ENCODE peak calls at places on chromosome 1, in eight cellular contexts. V is SK-N-SH, K is choroid plexus epithelial cell, X is GM23338, Z is endodermal cell, W is HCT116, L is foreskin fibroblast, J is astrocyte of the spinal cord. R is an unnamed sample.

GRCh38 chr1:10630661-10631120 is 155.9 kb downstream of the PEX14 start:
- DNase-seq in V (peak; percentile 58), K (no peak), X (no peak), Z (no peak), W (no peak), L (no peak), J (no peak), R (no peak)

GRCh38 chr1:197272791-197273190 is 4.7 kb downstream of the CRB1 start:
- DNase-seq in V (no peak), K (no peak), X (no peak), Z (no peak), W (no peak), L (no peak), J (no peak), R (no peak)

GRCh38 chr1:30840904-30841598 is 67.5 kb downstream of the SDC3 start:
- DNase-seq in V (no peak), K (no peak), X (peak; percentile 32), Z (no peak), W (no peak), L (no peak), J (no peak), R (no peak)

GRCh38 chr1:162013289-162013688 is 10.4 kb downstream of the OLFML2B start:
- DNase-seq in V (no peak), K (no peak), X (no peak), Z (no peak), W (no peak), L (no peak), J (no peak), R (no peak)

GRCh38 chr1:111592389-111593361 is 26.9 kb upstream of the RAP1A start:
- DNase-seq in V (no peak), K (peak; percentile 69), X (peak; percentile 41), Z (peak; percentile 88), W (peak; percentile 49), L (peak; percentile 83), J (peak; percentile 83), R (peak; percentile 74)

GRCh38 chr1:111977378-111977777 is 12.1 kb downstream of the KCND3 start:
- DNase-seq in V (no peak), K (no peak), X (no peak), Z (no peak), W (no peak), L (no peak), J (no peak), R (no peak)

GRCh38 chr1:209427811-209428210 is 155.7 kb upstream of the CAMK1G start:
- DNase-seq in V (no peak), K (no peak), X (peak; percentile 69), Z (peak; percentile 68), W (no peak), L (no peak), J (no peak), R (no peak)

GRCh38 chr1:54249798-54250497 is 50.0 kb downstream of the MRPL37 start:
- DNase-seq in V (no peak), K (peak; percentile 70), X (peak; percentile 51), Z (peak; percentile 74), W (peak; percentile 79), L (peak; percentile 85), J (peak; percentile 52), R (peak; percentile 17)

DNA sequence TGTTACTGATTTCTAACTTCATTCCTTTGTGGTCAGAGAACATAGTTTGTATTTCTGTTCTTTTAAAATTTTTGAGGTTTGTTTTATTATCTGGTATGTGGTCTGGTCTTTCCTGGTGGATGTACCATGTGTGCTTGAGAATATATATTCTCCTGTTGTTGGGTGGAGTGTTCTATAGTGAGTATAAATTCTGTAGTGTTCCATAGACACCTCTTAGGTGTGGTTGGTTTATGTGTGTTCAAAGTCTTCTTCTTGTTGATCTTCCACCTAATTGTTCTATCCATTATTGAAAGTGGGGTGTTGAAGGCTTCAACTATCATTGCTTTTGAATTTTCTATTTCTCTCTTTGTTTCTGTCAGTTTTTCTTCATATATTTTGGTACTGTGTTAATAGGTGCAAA is 20.1 kb downstream of the PPP2R5A start:
- DNase-seq in V (no peak), K (no peak), X (no peak), Z (no peak), W (no peak), L (no peak), J (no peak), R (no peak)
- TF ChIP-seq CTCF in V (no peak), K (no peak), X (no peak), Z (no peak), W (no peak), L (no peak), J (no peak), R (no peak)

GRCh38 chr1:29148656-29149491 is 25.2 kb upstream of the TMEM200B start:
- DNase-seq in V (no peak), K (no peak), X (no peak), Z (no peak), W (no peak), L (no peak), J (no peak), R (no peak)

GRCh38 chr1:29142714-29143113 is 19.0 kb upstream of the TMEM200B start:
- DNase-seq in V (no peak), K (no peak), X (no peak), Z (no peak), W (no peak), L (no peak), J (no peak), R (no peak)

DNA sequence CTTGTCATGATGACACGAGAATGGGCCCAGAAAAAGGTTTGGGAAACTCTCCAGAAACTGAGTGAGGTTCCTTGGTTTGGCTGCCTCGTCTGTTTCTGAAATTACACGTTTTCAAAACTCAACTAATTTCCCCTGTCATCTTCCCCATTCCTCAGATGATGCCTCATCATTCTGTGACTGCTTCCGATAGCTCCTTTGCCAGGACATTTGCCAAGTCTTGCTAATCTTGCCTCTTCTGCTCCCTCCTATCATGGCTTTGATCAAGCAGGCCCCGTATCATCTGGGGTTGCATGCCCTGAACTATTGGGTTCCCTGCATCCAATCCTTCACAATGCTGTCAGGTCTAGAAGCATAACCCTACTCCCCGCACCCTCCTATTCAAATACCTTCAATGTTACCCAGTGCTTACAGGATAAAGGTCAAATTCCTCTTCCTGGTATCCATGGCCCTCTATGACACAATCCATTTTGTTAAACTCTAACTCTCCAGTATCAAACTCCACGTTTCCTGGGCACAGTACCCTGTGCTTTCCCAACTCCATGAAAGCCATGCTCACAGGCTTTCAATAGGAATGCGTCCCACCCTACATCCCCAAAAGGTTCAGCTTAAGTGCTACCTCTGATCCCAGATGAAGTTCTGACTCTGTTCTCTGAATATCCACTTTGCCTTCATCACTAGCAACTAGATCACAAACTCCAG is 22.2 kb upstream of the TMEM200B start:
- DNase-seq in V (no peak), K (peak; percentile 77), X (no peak), Z (no peak), W (no peak), L (peak; percentile 79), J (peak; percentile 79), R (no peak)
- H3K4me3 ChIP-seq in V (no peak overlapping the region), K (no peak overlapping the region), X (no peak overlapping the region), Z (no peak overlapping the region), W (no peak overlapping the region), L (no peak overlapping the region), J (no peak overlapping the region), R (no peak overlapping the region)

GRCh38 chr1:178551940-178552339 is 39.0 kb downstream of the TEX35 start:
- DNase-seq in V (no peak), K (no peak), X (no peak), Z (no peak), W (no peak), L (no peak), J (no peak), R (no peak)

GRCh38 chr1:178544531-178544930 is 31.6 kb downstream of the TEX35 start:
- DNase-seq in V (no peak), K (no peak), X (no peak), Z (no peak), W (no peak), L (peak; percentile 43), J (no peak), R (no peak)

GRCh38 chr1:178551307-178551706 is 38.4 kb downstream of the TEX35 start:
- DNase-seq in V (no peak), K (no peak), X (no peak), Z (no peak), W (no peak), L (no peak), J (no peak), R (no peak)

GRCh38 chr1:178552856-178553255 is 39.9 kb downstream of the TEX35 start:
- DNase-seq in V (no peak), K (no peak), X (no peak), Z (no peak), W (no peak), L (no peak), J (no peak), R (no peak)

DNA sequence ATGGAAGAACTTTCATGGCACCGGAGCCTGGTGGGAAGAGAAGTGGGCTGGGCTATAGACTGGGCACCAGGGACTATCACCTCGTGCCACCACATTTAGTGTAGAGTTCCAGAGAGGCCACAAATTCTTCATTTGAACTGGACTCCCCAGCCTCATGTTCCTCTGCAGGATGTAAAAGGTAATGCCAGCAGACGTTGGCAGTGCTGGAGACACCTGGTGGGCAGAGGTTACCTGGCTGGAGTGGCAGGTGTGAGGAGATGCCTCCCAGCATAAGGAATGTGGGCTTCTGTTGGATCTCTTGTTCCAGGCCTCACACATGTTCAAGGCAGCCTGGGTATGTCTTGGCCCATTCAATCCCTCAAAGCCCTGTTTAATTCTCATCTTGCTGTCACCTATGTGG is 35.2 kb downstream of the TEX35 start:
- DNase-seq in V (no peak), K (no peak), X (peak; percentile 25), Z (no peak), W (no peak), L (no peak), J (no peak), R (no peak)
- TF ChIP-seq CTCF in V (no peak), K (no peak), X (peak; percentile 12), Z (peak; percentile 54), W (peak; percentile 52), L (no peak), J (no peak), R (no peak)

GRCh38 chr1:8533907-8534306 is 216.0 kb downstream of the SLC45A1 start:
- DNase-seq in V (no peak), K (no peak), X (no peak), Z (no peak), W (no peak), L (no peak), J (no peak), R (no peak)

GRCh38 chr1:8536521-8536920 is 218.6 kb downstream of the SLC45A1 start:
- DNase-seq in V (no peak), K (peak; percentile 61), X (no peak), Z (no peak), W (no peak), L (no peak), J (no peak), R (no peak)

GRCh38 chr1:8529901-8530300 is 212.0 kb downstream of the SLC45A1 start:
- DNase-seq in V (no peak), K (no peak), X (no peak), Z (no peak), W (no peak), L (no peak), J (no peak), R (no peak)

GRCh38 chr1:8538502-8538901 is 220.6 kb downstream of the SLC45A1 start:
- DNase-seq in V (no peak), K (no peak), X (no peak), Z (no peak), W (no peak), L (no peak), J (no peak), R (no peak)

DNA sequence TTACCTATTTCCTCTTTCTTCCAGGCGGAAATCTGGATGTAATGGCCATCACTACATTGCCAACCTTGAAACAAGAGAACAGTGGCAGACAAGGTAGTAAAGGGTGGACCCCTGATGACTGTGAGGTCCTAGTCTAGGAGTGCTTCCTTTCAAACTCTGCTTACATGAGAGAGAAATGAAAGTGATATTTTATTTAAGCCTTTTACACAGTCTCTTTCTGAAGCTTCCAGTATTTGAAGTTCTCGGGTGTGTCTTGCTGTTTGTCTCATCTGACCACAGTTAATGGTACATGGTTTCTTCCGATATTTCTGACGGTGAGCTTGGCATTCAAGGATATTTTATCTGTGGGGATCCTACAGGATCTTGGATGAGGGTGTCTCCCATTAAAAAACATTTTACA is 215.2 kb downstream of the SLC45A1 start:
- DNase-seq in V (no peak), K (no peak), X (no peak), Z (no peak), W (no peak), L (no peak), J (no peak), R (no peak)
- H3K4me3 ChIP-seq in V (no peak overlapping the region), K (no peak overlapping the region), X (no peak overlapping the region), Z (no peak overlapping the region), W (no peak overlapping the region), L (no peak overlapping the region), J (no peak overlapping the region), R (no peak overlapping the region)